ENCODE peak calls at places on chromosomes 7 and 10, in five cellular contexts. F is globus pallidus, N is neural progenitor cell, R is heart left ventricle, O is kidney. P is an unnamed sample.
A peak's percentile ranks its signal among the peaks of the same experiment; 100 is the strongest.

GRCh38 chr10:3067045-3067858 is at the start of gene PFKP:
- DNase-seq in F (peak; percentile 29), N (peak; percentile 63), O (peak; percentile 87), R (no peak), P (no peak)

GRCh38 chr7:44402401-44403096 is 77.2 kb upstream of the CAMK2B start:
- DNase-seq in F (no peak), R (no peak), N (no peak), O (no peak), P (no peak)

GRCh38 chr10:84497978-84498377 is 169.6 kb downstream of the CCSER2 start:
- DNase-seq in F (no peak), R (no peak), N (no peak), O (no peak), P (no peak)

GRCh38 chr7:157676456-157677255 is 339.9 kb downstream of the DNAJB6 start:
- DNase-seq in F (no peak), R (no peak), N (no peak), O (no peak), P (no peak)

GRCh38 chr7:3408814-3409595 is 108.0 kb downstream of the SDK1 start:
- DNase-seq in O (no peak), F (no peak), R (no peak), N (no peak), P (peak; percentile 81)

GRCh38 chr7:27150568-27151340 is 1.6 kb downstream of the HOXA3 start:
- DNase-seq in F (peak; percentile 37), N (peak; percentile 91), O (peak; percentile 94), R (peak; percentile 61), P (peak; percentile 68)

GRCh38 chr7:34430456-34430855 is 227.6 kb upstream of the NPSR1 start:
- DNase-seq in R (no peak), N (peak; percentile 20), F (no peak), O (no peak), P (peak; percentile 50)

GRCh38 chr7:37354661-37355131 is 94.0 kb downstream of the ELMO1 start:
- DNase-seq in O (peak; percentile 76), F (peak; percentile 65), R (peak; percentile 83), N (no peak), P (no peak)

GRCh38 chr10:128036011-128036615 is 90.1 kb downstream of the MKI67 start:
- DNase-seq in O (no peak), N (no peak), R (no peak), F (no peak), P (no peak)

GRCh38 chr7:24587853-24588252 is 14.6 kb downstream of the PALS2 start:
- DNase-seq in R (no peak), F (no peak), N (peak; percentile 70), O (no peak), P (peak; percentile 54)

GRCh38 chr7:47318395-47319182 is 263.3 kb downstream of the TNS3 start:
- DNase-seq in R (no peak), N (no peak), F (no peak), O (no peak), P (no peak)

GRCh38 chr7:22979251-22979650 is 34.7 kb downstream of the HYCC1 start:
- DNase-seq in F (no peak), N (no peak), O (no peak), R (no peak), P (no peak)

GRCh38 chr10:116694253-116694926 is 48.0 kb downstream of the HSPA12A start:
- DNase-seq in R (no peak), O (no peak), F (no peak), N (peak; percentile 13), P (no peak)

P was measured in MM.1S.